ENCODE peak calls at places on chromosomes 3 and 15, in four cellular contexts. One of them, this sample, is unnamed.

GRCh38 chr15:75918135-75918534 is 14.5 kb downstream of the FBXO22 start:
- DNase-seq in astrocyte: no peak
- DNase-seq in heart right ventricle: no peak
- DNase-seq in upper lobe of left lung: no peak
- DNase-seq in this sample: no peak

GRCh38 chr15:100887211-100887913 is 7.7 kb downstream of the ALDH1A3 start:
- DNase-seq in upper lobe of left lung: peak
- DNase-seq in astrocyte: no peak
- DNase-seq in heart right ventricle: no peak
- DNase-seq in this sample: no peak

GRCh38 chr3:137020315-137020714 is 62.5 kb downstream of the IL20RB start:
- DNase-seq in upper lobe of left lung: no peak
- DNase-seq in heart right ventricle: no peak
- DNase-seq in astrocyte: no peak
- DNase-seq in this sample: no peak

GRCh38 chr15:93321881-93322282 is 232.9 kb upstream of the RGMA start:
- DNase-seq in upper lobe of left lung: no peak
- DNase-seq in astrocyte: peak
- DNase-seq in heart right ventricle: no peak
- DNase-seq in this sample: no peak

GRCh38 chr3:46713898-46714552 is 3.6 kb downstream of the PRSS50 start:
- DNase-seq in astrocyte: no peak
- DNase-seq in upper lobe of left lung: no peak
- DNase-seq in heart right ventricle: no peak
- DNase-seq in this sample: peak

GRCh38 chr3:158725348-158725966 is 6.8 kb downstream of the RARRES1 start:
- DNase-seq in upper lobe of left lung: no peak
- DNase-seq in astrocyte: peak
- DNase-seq in heart right ventricle: peak
- DNase-seq in this sample: no peak

GRCh38 chr15:41042851-41043250 is 73.2 kb downstream of the INO80 start:
- DNase-seq in heart right ventricle: no peak
- DNase-seq in upper lobe of left lung: no peak
- DNase-seq in astrocyte: no peak
- DNase-seq in this sample: no peak

GRCh38 chr15:89662893-89663673 is 7.8 kb upstream of the KIF7 start:
- DNase-seq in heart right ventricle: peak
- DNase-seq in astrocyte: peak
- DNase-seq in upper lobe of left lung: peak
- DNase-seq in this sample: no peak

GRCh38 chr3:171489348-171489747 is 29.1 kb upstream of the TNIK start:
- DNase-seq in heart right ventricle: no peak
- DNase-seq in upper lobe of left lung: no peak
- DNase-seq in astrocyte: no peak
- DNase-seq in this sample: no peak

GRCh38 chr3:109545746-109546145 is 208.4 kb upstream of the DPPA4 start:
- DNase-seq in astrocyte: peak
- DNase-seq in upper lobe of left lung: no peak
- DNase-seq in heart right ventricle: no peak
- DNase-seq in this sample: no peak

GRCh38 chr3:20039082-20039764 is 1.0 kb upstream of the KAT2B start:
- DNase-seq in astrocyte: no peak
- DNase-seq in heart right ventricle: no peak
- DNase-seq in upper lobe of left lung: no peak
- DNase-seq in this sample: no peak

GRCh38 chr15:101123222-101123910 is 128.5 kb downstream of the CHSY1 start:
- DNase-seq in upper lobe of left lung: no peak
- DNase-seq in astrocyte: peak
- DNase-seq in heart right ventricle: no peak
- DNase-seq in this sample: no peak

GRCh38 chr3:188244395-188244861 is 90.5 kb downstream of the LPP start:
- DNase-seq in heart right ventricle: no peak
- DNase-seq in astrocyte: peak
- DNase-seq in upper lobe of left lung: no peak
- DNase-seq in this sample: no peak

GRCh38 chr15:41921167-41921566 is 27.3 kb upstream of the SPTBN5 start:
- DNase-seq in heart right ventricle: no peak
- DNase-seq in astrocyte: peak
- DNase-seq in upper lobe of left lung: no peak
- DNase-seq in this sample: no peak

GRCh38 chr15:51879555-51879954 is 50.1 kb downstream of the TMOD3 start:
- DNase-seq in astrocyte: peak
- DNase-seq in heart right ventricle: no peak
- DNase-seq in upper lobe of left lung: no peak
- DNase-seq in this sample: no peak

GRCh38 chr3:20652249-20652648 is 466.2 kb upstream of the SGO1 start:
- DNase-seq in astrocyte: no peak
- DNase-seq in heart right ventricle: no peak
- DNase-seq in upper lobe of left lung: no peak
- DNase-seq in this sample: no peak

GRCh38 chr3:127512256-127512655 is 78.3 kb downstream of the TPRA1 start:
- DNase-seq in upper lobe of left lung: no peak
- DNase-seq in heart right ventricle: no peak
- DNase-seq in astrocyte: no peak
- DNase-seq in this sample: no peak

GRCh38 chr15:81263477-81263876 is 60.5 kb downstream of the STARD5 start:
- DNase-seq in astrocyte: no peak
- DNase-seq in upper lobe of left lung: no peak
- DNase-seq in heart right ventricle: no peak
- DNase-seq in this sample: no peak

GRCh38 chr3:54366839-54367238 is 244.5 kb downstream of the CACNA2D3 start:
- DNase-seq in astrocyte: no peak
- DNase-seq in upper lobe of left lung: no peak
- DNase-seq in heart right ventricle: no peak
- DNase-seq in this sample: no peak

GRCh38 chr15:70033109-70033508 is 64.6 kb downstream of the TLE3 start:
- DNase-seq in upper lobe of left lung: no peak
- DNase-seq in astrocyte: no peak
- DNase-seq in heart right ventricle: no peak
- DNase-seq in this sample: no peak

GRCh38 chr3:132134611-132135010 is 99.8 kb upstream of the CPNE4 start:
- DNase-seq in astrocyte: peak
- DNase-seq in heart right ventricle: no peak
- DNase-seq in upper lobe of left lung: no peak
- DNase-seq in this sample: no peak

GRCh38 chr15:66588971-66589370 is 23.2 kb upstream of the LCTL start:
- DNase-seq in upper lobe of left lung: no peak
- DNase-seq in astrocyte: no peak
- DNase-seq in heart right ventricle: no peak
- DNase-seq in this sample: no peak

GRCh38 chr15:22903961-22904534 is 65.6 kb downstream of the NIPA2 start:
- DNase-seq in upper lobe of left lung: no peak
- DNase-seq in astrocyte: no peak
- DNase-seq in heart right ventricle: no peak
- DNase-seq in this sample: no peak

GRCh38 chr3:112811150-112811884 is 35.3 kb downstream of the CD200R1L start:
- DNase-seq in astrocyte: peak
- DNase-seq in heart right ventricle: peak
- DNase-seq in upper lobe of left lung: no peak
- DNase-seq in this sample: no peak

GRCh38 chr15:69548367-69548766 is 95.7 kb downstream of the RPLP1 start:
- DNase-seq in astrocyte: no peak
- DNase-seq in upper lobe of left lung: no peak
- DNase-seq in heart right ventricle: no peak
- DNase-seq in this sample: no peak

GRCh38 chr3:129560269-129560787 is 17.4 kb downstream of the H1-8 start:
- DNase-seq in astrocyte: no peak
- DNase-seq in heart right ventricle: peak
- DNase-seq in upper lobe of left lung: peak
- DNase-seq in this sample: peak

GRCh38 chr3:187838016-187838535 is 92.8 kb upstream of the BCL6 start:
- DNase-seq in upper lobe of left lung: no peak
- DNase-seq in heart right ventricle: no peak
- DNase-seq in astrocyte: no peak
- DNase-seq in this sample: no peak

GRCh38 chr3:71430941-71431552 is 152.5 kb downstream of the FOXP1 start:
- DNase-seq in astrocyte: peak
- DNase-seq in upper lobe of left lung: no peak
- DNase-seq in heart right ventricle: no peak
- DNase-seq in this sample: no peak

GRCh38 chr3:187750041-187750512 is 4.8 kb upstream of the BCL6 start:
- DNase-seq in upper lobe of left lung: peak
- DNase-seq in astrocyte: peak
- DNase-seq in heart right ventricle: peak
- DNase-seq in this sample: no peak

GRCh38 chr3:181173227-181173626 is 183.7 kb upstream of the DNAJC19 start:
- DNase-seq in upper lobe of left lung: no peak
- DNase-seq in astrocyte: no peak
- DNase-seq in heart right ventricle: no peak
- DNase-seq in this sample: no peak

GRCh38 chr3:181178991-181179390 is 189.5 kb upstream of the DNAJC19 start:
- DNase-seq in astrocyte: no peak
- DNase-seq in heart right ventricle: no peak
- DNase-seq in upper lobe of left lung: no peak
- DNase-seq in this sample: no peak

DNA sequence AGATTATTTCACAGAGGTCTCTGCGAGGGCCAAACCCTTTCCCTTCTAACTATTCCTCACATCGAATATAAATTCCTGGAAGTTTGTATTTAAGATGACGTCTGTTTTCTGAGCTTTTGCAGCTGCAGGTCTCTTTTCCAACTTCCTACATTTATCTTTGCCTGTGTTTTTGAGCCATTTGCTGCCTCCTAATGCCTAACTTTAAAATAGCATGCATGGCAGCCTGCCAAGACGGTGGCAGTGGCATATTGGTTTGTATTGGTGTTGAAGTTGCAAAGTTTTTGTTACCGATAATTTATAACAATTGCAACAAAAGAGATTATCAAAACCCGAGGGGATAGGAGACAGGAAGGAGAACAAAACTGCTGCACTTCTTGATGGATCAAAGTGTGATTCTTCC is 187.1 kb upstream of the DNAJC19 start:
- DNase-seq in upper lobe of left lung: no peak
- DNase-seq in heart right ventricle: peak
- DNase-seq in astrocyte: peak
- DNase-seq in this sample: no peak
- TF ChIP-seq CTCF in upper lobe of left lung: peak
- TF ChIP-seq CTCF in heart right ventricle: peak
- TF ChIP-seq CTCF in astrocyte: peak
- TF ChIP-seq CTCF in this sample: peak

DNA sequence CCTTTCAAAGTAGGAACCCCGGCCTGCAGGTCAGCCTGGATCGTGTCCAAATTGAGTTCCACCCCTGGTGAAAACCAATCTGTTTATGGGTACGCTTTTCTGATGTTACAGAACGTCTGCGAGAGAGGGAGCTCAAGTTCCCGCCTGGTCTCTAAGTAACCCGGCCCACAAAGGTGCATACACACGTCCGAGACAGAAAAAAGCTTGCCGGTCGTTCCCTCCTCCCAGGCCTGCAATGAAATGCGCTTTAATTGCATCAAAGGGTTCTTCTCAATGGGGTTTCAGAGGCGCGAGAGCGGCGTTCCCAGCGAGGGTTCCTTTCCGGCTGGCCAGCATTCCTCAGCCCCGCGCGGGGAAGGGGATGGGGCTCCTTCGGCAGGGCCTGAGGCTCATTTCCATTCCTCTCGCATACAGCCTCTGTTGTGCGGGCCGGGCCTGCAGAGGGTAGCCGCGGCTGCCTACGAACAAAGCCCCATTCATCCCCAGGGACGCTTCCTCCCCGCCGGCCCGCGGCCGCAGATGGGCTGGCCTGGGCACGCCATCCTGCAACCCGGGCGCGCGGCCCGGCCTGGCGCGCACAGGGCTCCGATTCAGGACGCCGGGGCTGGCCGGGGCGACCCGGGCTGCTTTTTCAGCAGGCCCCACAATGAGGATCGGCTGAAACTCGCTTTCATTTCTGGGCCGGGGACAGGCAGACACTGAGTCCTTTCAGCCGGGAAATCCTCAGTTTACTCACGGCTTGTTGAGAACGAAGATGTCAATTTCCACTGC is 138.3 kb downstream of the TMCO5A start:
- DNase-seq in heart right ventricle: peak
- DNase-seq in astrocyte: peak
- DNase-seq in upper lobe of left lung: peak
- DNase-seq in this sample: peak
- TF ChIP-seq CTCF in heart right ventricle: peak
- TF ChIP-seq CTCF in astrocyte: peak
- TF ChIP-seq CTCF in upper lobe of left lung: peak
- TF ChIP-seq CTCF in this sample: peak

DNA sequence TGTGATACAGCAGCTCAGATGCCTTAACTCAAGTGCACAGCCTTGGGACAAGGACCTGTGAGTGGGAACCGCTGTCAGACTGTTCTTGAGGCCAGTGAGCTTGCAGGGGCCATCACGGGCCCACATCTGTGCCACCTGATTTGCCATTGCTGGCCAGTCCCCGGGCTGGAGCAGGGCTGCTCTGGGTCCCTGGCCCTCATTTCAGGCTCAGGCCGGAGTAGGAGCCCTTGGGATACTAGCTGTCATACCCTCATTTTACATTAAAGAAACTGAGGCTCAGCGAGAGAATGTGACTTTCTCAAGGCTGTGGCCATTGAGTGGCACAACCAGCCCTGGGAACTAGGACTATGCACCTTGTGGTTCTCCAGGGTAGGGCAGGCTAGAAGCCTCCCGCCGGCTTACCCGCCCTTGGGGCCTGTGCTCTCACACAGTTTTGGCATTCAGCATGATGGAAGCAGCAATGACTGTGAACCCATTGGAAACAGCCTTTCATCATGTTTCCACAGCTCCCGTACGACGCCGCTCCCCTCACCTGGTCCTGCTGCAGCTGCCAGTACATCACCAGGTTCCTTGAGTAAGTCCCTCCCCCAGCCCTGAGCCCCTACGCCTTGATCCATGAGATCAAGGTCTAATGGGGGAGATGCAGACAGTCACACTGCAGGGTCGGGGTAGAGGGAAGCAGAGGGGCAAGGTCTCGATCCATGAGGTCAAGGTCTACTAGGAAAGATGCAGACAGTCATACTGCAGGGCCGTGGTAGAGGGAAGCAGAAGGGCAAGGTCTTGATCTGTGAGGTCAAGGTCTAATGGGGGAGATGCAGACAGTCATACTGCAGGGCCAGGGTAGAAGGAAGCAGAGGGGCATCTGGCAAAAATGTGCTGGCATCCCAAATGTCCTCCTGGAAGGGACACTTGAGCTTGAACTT is 42.2 kb downstream of the GOLGA6L10 start:
- DNase-seq in upper lobe of left lung: peak
- DNase-seq in heart right ventricle: no peak
- DNase-seq in astrocyte: no peak
- DNase-seq in this sample: peak
- TF ChIP-seq CTCF in upper lobe of left lung: no peak
- TF ChIP-seq CTCF in heart right ventricle: no peak
- TF ChIP-seq CTCF in astrocyte: no peak
- TF ChIP-seq CTCF in this sample: no peak

GRCh38 chr3:106860182-106860581 is 517.1 kb upstream of the CCDC54 start:
- DNase-seq in upper lobe of left lung: no peak
- DNase-seq in astrocyte: no peak
- DNase-seq in heart right ventricle: no peak
- DNase-seq in this sample: no peak

DNA sequence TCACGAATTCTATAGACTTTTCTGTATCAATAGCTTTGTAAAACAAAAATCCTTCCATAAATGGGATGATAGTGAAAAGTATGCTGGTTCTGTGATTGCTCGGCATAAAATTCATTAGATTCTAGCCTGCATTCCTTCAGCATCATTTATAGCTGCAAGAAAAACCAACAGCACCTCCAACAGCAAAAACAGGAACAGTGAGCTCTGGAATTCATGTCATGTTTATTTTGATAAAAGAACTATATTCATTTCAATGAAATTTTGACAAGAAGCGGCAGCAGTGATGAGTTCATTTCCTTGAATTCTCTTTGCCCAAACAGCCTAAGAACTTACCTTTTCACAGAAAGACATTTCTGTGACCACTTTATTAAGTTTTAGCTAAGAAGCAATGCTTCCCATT is 515.2 kb upstream of the CCDC54 start:
- DNase-seq in heart right ventricle: no peak
- DNase-seq in upper lobe of left lung: no peak
- DNase-seq in astrocyte: peak
- DNase-seq in this sample: no peak
- TF ChIP-seq CTCF in heart right ventricle: peak
- TF ChIP-seq CTCF in upper lobe of left lung: no peak
- TF ChIP-seq CTCF in astrocyte: peak
- TF ChIP-seq CTCF in this sample: peak

This sample was measured in osteocyte.